ENCODE peak calls at places on chromosomes 11 and 22, in five cellular contexts. D is HCT116, I is LNCaP clone FGC, B is testis, L is pancreas. W is an unnamed sample.
A peak's percentile ranks its signal among the peaks of the same experiment; 100 is the strongest.

GRCh38 chr11:119650251-119650650 is 78.7 kb downstream of the NECTIN1 start:
- DNase-seq in D (no peak), I (no peak), B (no peak), L (no peak), W (no peak)

GRCh38 chr11:123544631-123545375 is 109.6 kb downstream of the SCN3B start:
- DNase-seq in D (no peak), I (no peak), B (peak; percentile 61), L (no peak), W (no peak)

GRCh38 chr11:14300661-14301304 is 58.2 kb downstream of the RRAS2 start:
- DNase-seq in D (peak; percentile 42), I (no peak), B (peak; percentile 71), L (no peak), W (peak; percentile 80)

GRCh38 chr11:14520086-14520901 is at the start of gene PSMA1:
- DNase-seq in D (peak; percentile 89), I (peak; percentile 89), B (peak; percentile 98), L (peak; percentile 92), W (peak; percentile 97)

GRCh38 chr11:14638561-14638960 is 5.0 kb upstream of the PDE3B start:
- DNase-seq in D (no peak), I (no peak), B (no peak), L (no peak), W (no peak)

GRCh38 chr11:126139541-126140091 is 71.8 kb downstream of the RPUSD4 start:
- DNase-seq in D (no peak), I (no peak), B (peak; percentile 63), L (no peak), W (peak; percentile 77)

GRCh38 chr11:27353593-27354358 is 9.2 kb downstream of the CCDC34 start:
- DNase-seq in D (no peak), I (no peak), B (no peak), L (no peak), W (no peak)

GRCh38 chr11:129280027-129280811 is 88.1 kb upstream of the ARHGAP32 start:
- DNase-seq in D (no peak), I (no peak), B (no peak), L (no peak), W (no peak)

GRCh38 chr11:6864436-6864835 is 1.6 kb downstream of the OR10A2 start:
- DNase-seq in D (no peak), I (no peak), B (no peak), L (no peak), W (peak; percentile 28)

GRCh38 chr22:22408731-22409696 is 99.5 kb downstream of the ZNF280B start:
- DNase-seq in D (peak; percentile 33), I (no peak), B (peak; percentile 69), L (no peak), W (peak; percentile 6)

GRCh38 chr22:36232715-36233401 is 6.5 kb downstream of the APOL2 start:
- DNase-seq in D (no peak), I (no peak), B (no peak), L (no peak), W (no peak)

GRCh38 chr11:115222218-115222862 is 281.9 kb downstream of the CADM1 start:
- DNase-seq in D (no peak), I (no peak), B (no peak), L (no peak), W (peak; percentile 66)

GRCh38 chr11:82701847-82702520 is 31.7 kb downstream of the FAM181B start:
- DNase-seq in D (peak; percentile 24), I (no peak), B (peak; percentile 67), L (no peak), W (peak; percentile 42)

GRCh38 chr22:32165692-32166091 is 6.6 kb upstream of the C22orf42 start:
- DNase-seq in D (no peak), I (no peak), B (no peak), L (no peak), W (no peak)

GRCh38 chr22:35837328-35837727 is 119.7 kb downstream of the APOL5 start:
- DNase-seq in D (no peak), I (no peak), B (no peak), L (no peak), W (no peak)

GRCh38 chr11:77547863-77548551 is 41.7 kb upstream of the AQP11 start:
- DNase-seq in D (peak; percentile 37), I (peak; percentile 41), B (peak; percentile 51), L (no peak), W (peak; percentile 74)

GRCh38 chr11:130220311-130221030 is 60.9 kb downstream of the ST14 start:
- DNase-seq in D (no peak), I (no peak), B (no peak), L (no peak), W (no peak)

GRCh38 chr11:63610604-63611394 is 3.4 kb downstream of the PLAAT3 start:
- DNase-seq in D (no peak), I (no peak), B (peak; percentile 39), L (no peak), W (peak; percentile 63)

GRCh38 chr11:12287009-12287373 is 90.4 kb upstream of the PARVA start:
- DNase-seq in D (peak; percentile 47), I (no peak), B (no peak), L (no peak), W (peak; percentile 95)

GRCh38 chr22:17576475-17576874 is 13.2 kb downstream of the SLC25A18 start:
- DNase-seq in D (no peak), I (no peak), B (no peak), L (no peak), W (peak; percentile 31)

GRCh38 chr11:59289782-59290181 is 68.9 kb upstream of the OR5AN1 start:
- DNase-seq in D (no peak), I (no peak), B (no peak), L (no peak), W (no peak)

GRCh38 chr11:69342588-69343330 is 48.8 kb downstream of the MYEOV start:
- DNase-seq in D (no peak), I (no peak), B (no peak), L (no peak), W (no peak)

GRCh38 chr11:10481567-10482349 is 26.7 kb downstream of the AMPD3 start:
- DNase-seq in D (no peak), I (no peak), B (no peak), L (no peak), W (no peak)

GRCh38 chr11:93984205-93984586 is 37.0 kb upstream of the HEPHL1 start:
- DNase-seq in D (no peak), I (no peak), B (no peak), L (no peak), W (peak; percentile 6)

GRCh38 chr22:37426532-37427127 is 649 bp downstream of the ELFN2 start:
- DNase-seq in D (no peak), I (no peak), B (no peak), L (no peak), W (no peak)
- H3K4me3 ChIP-seq in D (peak overlapping the region; percentile 87), I (peak overlapping the region; percentile 53), B (no peak overlapping the region), L (peak overlapping the region; percentile 39), W (peak overlapping the region; percentile 60)

GRCh38 chr11:66313321-66314185 is 3.3 kb downstream of the CD248 start:
- DNase-seq in D (no peak), I (no peak), B (no peak), L (no peak), W (peak; percentile 50)
- TF ChIP-seq CTCF in D (no peak), I (no peak), B (no peak), L (no peak), W (peak; percentile 51)

DNA sequence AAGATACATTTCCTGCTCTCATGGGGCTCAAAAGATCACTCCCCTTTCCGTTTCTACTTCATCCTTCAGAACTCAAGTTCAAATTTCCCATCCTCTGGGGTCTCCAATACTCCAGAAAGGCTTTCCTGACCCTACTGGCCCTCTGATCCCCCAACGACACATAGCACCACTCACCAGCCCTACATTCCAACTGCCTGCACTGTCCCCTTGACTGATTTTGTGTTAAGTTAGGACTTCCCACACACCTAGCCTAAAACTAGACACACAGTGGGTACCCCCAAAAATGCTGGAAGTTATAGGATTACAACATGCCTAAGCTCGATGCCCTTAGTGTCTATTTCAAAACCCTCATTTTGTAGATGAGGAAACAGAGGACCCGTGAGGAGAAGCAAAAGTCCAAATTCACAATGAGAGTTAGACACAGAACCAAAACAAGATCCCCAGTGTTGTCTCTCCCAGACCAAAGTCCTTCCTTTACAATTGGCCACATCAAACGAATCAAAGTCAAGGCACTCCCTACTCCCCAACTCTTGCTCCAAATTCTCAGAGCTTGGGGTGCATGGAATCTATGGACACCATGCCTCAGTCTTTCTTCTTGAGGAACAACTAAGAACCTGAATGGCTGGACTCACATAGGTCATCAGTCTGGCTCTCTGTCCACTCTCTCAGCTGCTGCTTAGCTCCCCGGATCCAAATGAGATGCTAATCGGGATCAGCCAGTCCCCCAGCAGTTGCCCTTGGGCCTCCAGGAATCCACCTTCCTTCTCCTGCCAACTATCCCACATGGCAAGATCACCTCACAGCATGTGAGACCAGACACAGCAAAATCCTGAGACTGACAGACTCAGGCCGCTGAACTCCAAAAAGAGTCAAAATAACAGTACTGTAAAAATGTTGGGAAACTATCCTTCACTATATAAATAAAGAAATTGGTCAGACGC is 1.7 kb downstream of the CLPB start:
- DNase-seq in D (no peak), I (no peak), B (no peak), L (no peak), W (no peak)
- H3K4me3 ChIP-seq in D (no peak overlapping the region), I (no peak overlapping the region), B (no peak overlapping the region), L (no peak overlapping the region), W (no peak overlapping the region)

GRCh38 chr22:50625568-50626313 is 2.2 kb downstream of the ARSA start:
- DNase-seq in D (no peak), I (no peak), B (peak; percentile 10), L (no peak), W (no peak)
- TF ChIP-seq CTCF in D (peak; percentile 27), I (no peak), B (no peak), L (no peak), W (no peak)

GRCh38 chr22:42075277-42075676 is 1.2 kb downstream of the PHETA2 start:
- DNase-seq in D (no peak), I (no peak), B (peak; percentile 8), L (no peak), W (no peak)
- H3K4me3 ChIP-seq in D (no peak overlapping the region), I (no peak overlapping the region), B (no peak overlapping the region), L (peak overlapping the region; percentile 60), W (peak overlapping the region; percentile 77)

DNA sequence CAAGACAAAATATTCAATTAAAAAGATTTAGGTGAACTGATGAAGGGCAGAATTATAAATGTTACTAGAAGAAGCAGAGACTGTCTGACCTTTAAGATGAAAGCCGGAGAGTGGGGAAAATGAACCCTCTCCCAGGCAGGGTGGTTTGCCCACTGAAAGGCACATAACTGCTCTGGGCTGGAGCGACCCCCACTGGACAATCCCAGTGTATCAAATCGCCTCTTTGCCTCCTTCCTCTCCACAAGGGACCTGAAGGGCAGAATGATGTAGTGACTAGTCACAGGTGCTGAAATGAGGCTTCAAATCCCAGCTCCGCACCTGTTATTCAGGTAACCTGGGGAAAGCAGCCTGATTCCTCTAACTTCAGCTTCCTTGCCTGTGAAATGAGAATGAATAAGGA is 69.0 kb downstream of the EFCAB6 start:
- DNase-seq in D (no peak), I (no peak), B (no peak), L (no peak), W (no peak)
- TF ChIP-seq CTCF in D (peak; percentile 43), I (no peak), B (no peak), L (no peak), W (no peak)

W was measured in fibroblast of villous mesenchyme.